ENCODE peak calls at places on chromosomes 13 and 19, in six cellular contexts. A, P, X, B, D and G are unnamed samples.

GRCh38 chr13:23985846-23986245 is 88.5 kb upstream of the C1QTNF9B start:
- DNase-seq in A (no peak), P (no peak), X (no peak), B (no peak), D (no peak), G (no peak)

GRCh38 chr19:48113190-48113917 is 2.7 kb upstream of the PLA2G4C start:
- DNase-seq in A (no peak), P (no peak), X (no peak), B (no peak), D (no peak), G (no peak)

GRCh38 chr19:47609885-47610545 is 1.1 kb downstream of the BICRA start:
- DNase-seq in A (no peak), P (peak; percentile 78), X (peak; percentile 41), B (peak; percentile 66), D (peak; percentile 79), G (peak; percentile 33)

GRCh38 chr13:113970810-113971470 is 2.9 kb downstream of the C13orf46 start:
- DNase-seq in A (peak; percentile 16), P (peak; percentile 68), X (no peak), B (peak; percentile 70), D (no peak), G (peak; percentile 49)

GRCh38 chr13:44045179-44045562 is 165.5 kb downstream of the LACC1 start:
- DNase-seq in A (no peak), P (no peak), X (no peak), B (no peak), D (no peak), G (no peak)

GRCh38 chr13:98202026-98202425 is 25.0 kb upstream of the RNF113B start:
- DNase-seq in A (no peak), P (no peak), X (no peak), B (no peak), D (no peak), G (no peak)

GRCh38 chr19:48746738-48747575 is at the start of gene IZUMO1:
- DNase-seq in A (peak; percentile 43), P (peak; percentile 85), X (peak; percentile 68), B (peak; percentile 97), D (peak; percentile 97), G (peak; percentile 74)

GRCh38 chr13:39820606-39821005 is 165.1 kb downstream of the COG6 start:
- DNase-seq in A (no peak), P (no peak), X (no peak), B (no peak), D (peak; percentile 48), G (no peak)

GRCh38 chr19:48990400-48990799 is 2.7 kb downstream of the GYS1 start:
- DNase-seq in A (no peak), P (no peak), X (no peak), B (no peak), D (no peak), G (no peak)

GRCh38 chr19:30227661-30228112 is 144.5 kb upstream of the ZNF536 start:
- DNase-seq in A (no peak), P (peak; percentile 85), X (peak; percentile 37), B (peak; percentile 71), D (peak; percentile 85), G (peak; percentile 22)

GRCh38 chr13:91349992-91350911 is 2.8 kb downstream of the MIR17HG start:
- DNase-seq in A (no peak), P (no peak), X (no peak), B (peak; percentile 6), D (no peak), G (no peak)

GRCh38 chr13:93231867-93232266 is 5.3 kb downstream of the GPC6 start:
- DNase-seq in A (no peak), P (no peak), X (no peak), B (no peak), D (no peak), G (no peak)

GRCh38 chr19:11295665-11296245 is at the start of gene TSPAN16:
- DNase-seq in A (no peak), P (no peak), X (peak; percentile 28), B (no peak), D (no peak), G (peak; percentile 44)

GRCh38 chr13:35472308-35473008 is 4.0 kb downstream of the MAB21L1 start:
- DNase-seq in A (no peak), P (no peak), X (no peak), B (no peak), D (peak; percentile 30), G (no peak)

GRCh38 chr13:91184244-91184926 is 163.1 kb upstream of the MIR17HG start:
- DNase-seq in A (no peak), P (no peak), X (no peak), B (peak; percentile 2), D (no peak), G (no peak)

GRCh38 chr13:19587635-19588300 is 26.4 kb upstream of the TPTE2 start:
- DNase-seq in A (no peak), P (no peak), X (no peak), B (peak; percentile 60), D (peak; percentile 62), G (no peak)

GRCh38 chr19:28296506-28296905 is 916.4 kb downstream of the UQCRFS1 start:
- DNase-seq in A (no peak), P (no peak), X (no peak), B (peak; percentile 58), D (no peak), G (no peak)

GRCh38 chr13:104773775-104774174 is 1707.6 kb upstream of the SLC10A2 start:
- DNase-seq in A (no peak), P (no peak), X (no peak), B (peak; percentile 70), D (peak; percentile 86), G (no peak)

GRCh38 chr13:23445794-23446193 is 12.3 kb upstream of the SACS start:
- DNase-seq in A (no peak), P (no peak), X (no peak), B (no peak), D (no peak), G (no peak)

GRCh38 chr13:65926750-65927171 is 1303.4 kb downstream of the PCDH9 start:
- DNase-seq in A (no peak), P (peak; percentile 62), X (no peak), B (peak; percentile 37), D (peak; percentile 75), G (no peak)

GRCh38 chr19:51181913-51182419 is 39.9 kb downstream of the SIGLEC7 start:
- DNase-seq in A (no peak), P (no peak), X (no peak), B (peak; percentile 5), D (peak; percentile 93), G (no peak)

GRCh38 chr13:20943519-20944012 is 41.0 kb upstream of the XPO4 start:
- DNase-seq in A (peak; percentile 62), P (peak; percentile 90), X (peak; percentile 94), B (peak; percentile 96), D (peak; percentile 94), G (peak; percentile 92)

GRCh38 chr19:1466018-1466460 is 13.0 kb downstream of the C19orf25 start:
- DNase-seq in A (no peak), P (peak; percentile 61), X (no peak), B (no peak), D (no peak), G (no peak)

GRCh38 chr13:101785858-101786257 is 333.4 kb downstream of the ITGBL1 start:
- DNase-seq in A (no peak), P (no peak), X (no peak), B (no peak), D (peak; percentile 77), G (no peak)

GRCh38 chr19:45514376-45515051 is 7.2 kb downstream of the VASP start:
- DNase-seq in A (no peak), P (no peak), X (no peak), B (no peak), D (no peak), G (no peak)

GRCh38 chr13:23579072-23579885 is 9.1 kb downstream of the TNFRSF19 start:
- DNase-seq in A (peak; percentile 39), P (peak; percentile 97), X (peak; percentile 84), B (peak; percentile 90), D (peak; percentile 92), G (peak; percentile 90)

GRCh38 chr13:100728201-100728600 is 53.6 kb upstream of the TMTC4 start:
- DNase-seq in A (no peak), P (no peak), X (no peak), B (no peak), D (no peak), G (no peak)

GRCh38 chr19:38692458-38693379 is 45.3 kb downstream of the ACTN4 start:
- DNase-seq in A (no peak), P (no peak), X (no peak), B (no peak), D (peak; percentile 67), G (no peak)
- H3K4me1 ChIP-seq in A (peaks cover 96% of the 10 kb centered on the region), P (peaks cover 86% of the 10 kb centered on the region), X (peaks cover 98% of the 10 kb centered on the region), B (peaks cover 22% of the 10 kb centered on the region), D (peaks cover 63% of the 10 kb centered on the region), G (peaks cover 14% of the 10 kb centered on the region)

GRCh38 chr19:10226021-10226375 is 5.1 kb downstream of the S1PR2 start:
- DNase-seq in A (no peak), P (no peak), X (peak; percentile 32), B (no peak), D (no peak), G (no peak)

GRCh38 chr19:10228925-10229324 is 2.2 kb downstream of the S1PR2 start:
- DNase-seq in A (no peak), P (no peak), X (no peak), B (peak; percentile 57), D (peak; percentile 87), G (no peak)

GRCh38 chr19:10228393-10228792 is 2.7 kb downstream of the S1PR2 start:
- DNase-seq in A (no peak), P (no peak), X (no peak), B (no peak), D (no peak), G (no peak)

GRCh38 chr19:10226376-10227214 is 4.5 kb downstream of the S1PR2 start:
- DNase-seq in A (no peak), P (peak; percentile 80), X (peak; percentile 84), B (peak; percentile 93), D (no peak), G (peak; percentile 92)

GRCh38 chr19:10227215-10227971 is 3.7 kb downstream of the S1PR2 start:
- DNase-seq in A (no peak), P (peak; percentile 68), X (peak; percentile 43), B (peak; percentile 38), D (peak; percentile 61), G (peak; percentile 64)
- TF ChIP-seq CTCF in A (no peak), P (no peak), X (no peak), B (no peak), D (peak; percentile 48), G (no peak)

GRCh38 chr19:4120933-4121612 is 2.8 kb downstream of the MAP2K2 start:
- DNase-seq in A (no peak), P (no peak), X (no peak), B (no peak), D (no peak), G (no peak)

GRCh38 chr19:4122480-4122879 is 1.4 kb downstream of the MAP2K2 start:
- DNase-seq in A (no peak), P (no peak), X (no peak), B (no peak), D (no peak), G (no peak)

GRCh38 chr19:4119763-4120162 is 4.2 kb downstream of the MAP2K2 start:
- DNase-seq in A (no peak), P (no peak), X (no peak), B (no peak), D (no peak), G (no peak)

GRCh38 chr19:4121815-4122214 is 2.1 kb downstream of the MAP2K2 start:
- DNase-seq in A (no peak), P (no peak), X (no peak), B (no peak), D (no peak), G (no peak)

GRCh38 chr19:4120531-4120930 is 3.4 kb downstream of the MAP2K2 start:
- DNase-seq in A (no peak), P (no peak), X (no peak), B (peak; percentile 57), D (no peak), G (no peak)
- H3K36me3 ChIP-seq in A (peaks cover 22% of the 10 kb centered on the region), P (no peaks in the 10 kb centered on the region), X (peaks cover 22% of the 10 kb centered on the region), B (peaks cover 6% of the 10 kb centered on the region), D (peaks cover 4% of the 10 kb centered on the region), G (no peaks in the 10 kb centered on the region)

GRCh38 chr19:18429717-18430416 is 8.1 kb downstream of the ISYNA1 start:
- DNase-seq in A (no peak), P (no peak), X (no peak), B (no peak), D (no peak), G (peak; percentile 49)
- H3K4me1 ChIP-seq in A (peaks cover 57% of the 10 kb centered on the region), P (peaks cover 62% of the 10 kb centered on the region), X (peaks cover 55% of the 10 kb centered on the region), B (peaks cover 41% of the 10 kb centered on the region), D (peaks cover 44% of the 10 kb centered on the region), G (peaks cover 26% of the 10 kb centered on the region)